ENCODE peak calls at places on chromosome 7, in five cellular contexts. H is NAMALWA; E is effector memory CD8-positive, alpha-beta T cell; R is SHP77; Q is iPS-NIHi11. Z is an unnamed sample.

GRCh38 chr7:131057524-131058065 is 270.1 kb upstream of the MKLN1 start:
- DNase-seq in H (peak; percentile 60), E (no peak), R (no peak), Q (no peak), Z (peak; percentile 84)

GRCh38 chr7:92665926-92666325 is 75.7 kb upstream of the FAM133B start:
- DNase-seq in H (no peak), E (no peak), R (no peak), Q (no peak), Z (no peak)

GRCh38 chr7:151838861-151839381 is 38.0 kb downstream of the PRKAG2 start:
- DNase-seq in H (peak; percentile 71), E (peak; percentile 53), R (no peak), Q (no peak), Z (no peak)

GRCh38 chr7:91941450-91941849 is 788 bp downstream of the AKAP9 start:
- DNase-seq in H (peak; percentile 90), E (peak; percentile 13), R (peak; percentile 9), Q (peak; percentile 24), Z (peak; percentile 3)

GRCh38 chr7:141573511-141573910 is 22.3 kb downstream of the AGK start:
- DNase-seq in H (no peak), E (no peak), R (no peak), Q (no peak), Z (no peak)

GRCh38 chr7:21886396-21886795 is 59.3 kb downstream of the CDCA7L start:
- DNase-seq in H (no peak), E (no peak), R (no peak), Q (no peak), Z (no peak)

GRCh38 chr7:92608380-92609322 is 18.5 kb upstream of the FAM133B start:
- DNase-seq in H (no peak), E (no peak), R (peak; percentile 21), Q (peak; percentile 81), Z (no peak)

GRCh38 chr7:80634505-80634904 is 3.9 kb upstream of the CD36 start:
- DNase-seq in H (no peak), E (no peak), R (no peak), Q (no peak), Z (no peak)

GRCh38 chr7:2510909-2511768 is 8.4 kb upstream of the LFNG start:
- DNase-seq in H (peak; percentile 93), E (no peak), R (peak; percentile 88), Q (no peak), Z (peak; percentile 94)

GRCh38 chr7:36944843-36945242 is 220.5 kb upstream of the AOAH start:
- DNase-seq in H (no peak), E (no peak), R (no peak), Q (no peak), Z (no peak)

GRCh38 chr7:89761173-89761572 is 393.1 kb upstream of the STEAP1 start:
- DNase-seq in H (no peak), E (no peak), R (no peak), Q (no peak), Z (no peak)

GRCh38 chr7:132275384-132275783 is 300.9 kb downstream of the PLXNA4 start:
- DNase-seq in H (no peak), E (no peak), R (no peak), Q (no peak), Z (no peak)

GRCh38 chr7:116173051-116174028 is 37.0 kb upstream of the TES start:
- DNase-seq in H (peak; percentile 68), E (peak; percentile 52), R (peak; percentile 24), Q (peak; percentile 23), Z (peak; percentile 67)

GRCh38 chr7:73560035-73560835 is 2.7 kb upstream of the BCL7B start:
- DNase-seq in H (peak; percentile 44), E (no peak), R (no peak), Q (no peak), Z (no peak)

GRCh38 chr7:94011714-94012353 is 7.7 kb upstream of the BET1 start:
- DNase-seq in H (no peak), E (no peak), R (no peak), Q (no peak), Z (no peak)

GRCh38 chr7:100034871-100035510 is 14.6 kb upstream of the ZSCAN21 start:
- DNase-seq in H (no peak), E (no peak), R (no peak), Q (no peak), Z (no peak)

GRCh38 chr7:135914346-135914745 is 62.8 kb downstream of the MTPN start:
- DNase-seq in H (no peak), E (no peak), R (no peak), Q (no peak), Z (no peak)

GRCh38 chr7:6237730-6238129 is 34.7 kb downstream of the CYTH3 start:
- DNase-seq in H (no peak), E (no peak), R (no peak), Q (no peak), Z (no peak)

GRCh38 chr7:116034411-116034810 is 3.8 kb upstream of the TFEC start:
- DNase-seq in H (no peak), E (no peak), R (no peak), Q (no peak), Z (no peak)

GRCh38 chr7:140564643-140565042 is 76.0 kb downstream of the DENND2A start:
- DNase-seq in H (no peak), E (no peak), R (no peak), Q (no peak), Z (no peak)

GRCh38 chr7:138838166-138838565 is 40.2 kb upstream of the ATP6V0A4 start:
- DNase-seq in H (no peak), E (no peak), R (peak; percentile 39), Q (no peak), Z (no peak)

GRCh38 chr7:104983620-104984539 is 30.1 kb upstream of the KMT2E start:
- DNase-seq in H (peak; percentile 92), E (peak; percentile 80), R (peak; percentile 84), Q (peak; percentile 90), Z (peak; percentile 77)

GRCh38 chr7:35268953-35269352 is 15.1 kb upstream of the TBX20 start:
- DNase-seq in H (no peak), E (no peak), R (no peak), Q (no peak), Z (no peak)

GRCh38 chr7:44060091-44060947 is 5.0 kb downstream of the PGAM2 start:
- DNase-seq in H (no peak), E (no peak), R (no peak), Q (no peak), Z (no peak)

GRCh38 chr7:157603005-157603404 is 266.2 kb downstream of the DNAJB6 start:
- DNase-seq in H (no peak), E (no peak), R (no peak), Q (no peak), Z (no peak)

GRCh38 chr7:18806177-18806576 is 310.6 kb downstream of the HDAC9 start:
- DNase-seq in H (no peak), E (no peak), R (no peak), Q (no peak), Z (no peak)

GRCh38 chr7:74068378-74069085 is 15.1 kb upstream of the LIMK1 start:
- DNase-seq in H (no peak), E (no peak), R (no peak), Q (peak; percentile 6), Z (no peak)